ENCODE peak calls at places on chromosomes 13 and 19, in ten cellular contexts. One of them, this sample, is unnamed.

GRCh38 chr19:12880551-12881171 is 588 bp downstream of the DNASE2 start:
- DNase-seq in cardiac muscle cell: peak
- DNase-seq in tibial artery: peak
- DNase-seq in cardiac fibroblast: peak
- DNase-seq in A549: no peak
- DNase-seq in fibroblast of lung: peak
- DNase-seq in psoas muscle: peak
- DNase-seq in ovary: no peak
- DNase-seq in AG10803: no peak
- DNase-seq in body of pancreas: peak
- DNase-seq in this sample: peak

GRCh38 chr13:43785681-43786471 is 896 bp downstream of the ENOX1 start:
- DNase-seq in cardiac muscle cell: peak
- DNase-seq in tibial artery: peak
- DNase-seq in cardiac fibroblast: peak
- DNase-seq in A549: peak
- DNase-seq in fibroblast of lung: peak
- DNase-seq in psoas muscle: peak
- DNase-seq in ovary: peak
- DNase-seq in AG10803: peak
- DNase-seq in body of pancreas: peak
- DNase-seq in this sample: peak

GRCh38 chr13:111388851-111389500 is 68.5 kb downstream of the TEX29 start:
- DNase-seq in cardiac muscle cell: no peak
- DNase-seq in tibial artery: peak
- DNase-seq in cardiac fibroblast: no peak
- DNase-seq in A549: no peak
- DNase-seq in fibroblast of lung: no peak
- DNase-seq in psoas muscle: no peak
- DNase-seq in ovary: no peak
- DNase-seq in AG10803: no peak
- DNase-seq in body of pancreas: no peak
- DNase-seq in this sample: no peak

GRCh38 chr19:7489609-7490044 is 792 bp upstream of the PEX11G start:
- DNase-seq in cardiac muscle cell: no peak
- DNase-seq in tibial artery: no peak
- DNase-seq in cardiac fibroblast: no peak
- DNase-seq in A549: no peak
- DNase-seq in fibroblast of lung: no peak
- DNase-seq in psoas muscle: no peak
- DNase-seq in ovary: no peak
- DNase-seq in AG10803: no peak
- DNase-seq in body of pancreas: no peak
- DNase-seq in this sample: no peak

GRCh38 chr13:19586904-19587634 is 25.7 kb upstream of the TPTE2 start:
- DNase-seq in cardiac muscle cell: peak
- DNase-seq in tibial artery: no peak
- DNase-seq in cardiac fibroblast: peak
- DNase-seq in A549: no peak
- DNase-seq in fibroblast of lung: peak
- DNase-seq in psoas muscle: peak
- DNase-seq in ovary: no peak
- DNase-seq in AG10803: peak
- DNase-seq in body of pancreas: peak
- DNase-seq in this sample: peak

GRCh38 chr19:21698215-21698614 is 69.2 kb downstream of the ZNF100 start:
- DNase-seq in cardiac muscle cell: peak
- DNase-seq in tibial artery: no peak
- DNase-seq in cardiac fibroblast: peak
- DNase-seq in A549: no peak
- DNase-seq in fibroblast of lung: peak
- DNase-seq in psoas muscle: no peak
- DNase-seq in ovary: no peak
- DNase-seq in AG10803: peak
- DNase-seq in body of pancreas: no peak
- DNase-seq in this sample: peak

GRCh38 chr13:59250276-59250990 is 913.3 kb downstream of the DIAPH3 start:
- DNase-seq in cardiac muscle cell: no peak
- DNase-seq in tibial artery: no peak
- DNase-seq in cardiac fibroblast: no peak
- DNase-seq in A549: no peak
- DNase-seq in fibroblast of lung: no peak
- DNase-seq in psoas muscle: no peak
- DNase-seq in ovary: no peak
- DNase-seq in AG10803: no peak
- DNase-seq in body of pancreas: no peak
- DNase-seq in this sample: no peak

GRCh38 chr19:19033176-19033425 is 216 bp downstream of the SUGP2 start:
- DNase-seq in cardiac muscle cell: no peak
- DNase-seq in tibial artery: no peak
- DNase-seq in cardiac fibroblast: no peak
- DNase-seq in A549: no peak
- DNase-seq in fibroblast of lung: no peak
- DNase-seq in psoas muscle: no peak
- DNase-seq in ovary: no peak
- DNase-seq in AG10803: no peak
- DNase-seq in body of pancreas: no peak
- DNase-seq in this sample: no peak

GRCh38 chr13:97945792-97946419 is 7.6 kb upstream of the IPO5 start:
- DNase-seq in cardiac muscle cell: no peak
- DNase-seq in tibial artery: no peak
- DNase-seq in cardiac fibroblast: peak
- DNase-seq in A549: no peak
- DNase-seq in fibroblast of lung: no peak
- DNase-seq in psoas muscle: no peak
- DNase-seq in ovary: no peak
- DNase-seq in AG10803: peak
- DNase-seq in body of pancreas: no peak
- DNase-seq in this sample: no peak

GRCh38 chr19:57241181-57241580 is 749 bp downstream of the ZNF805 start:
- DNase-seq in cardiac muscle cell: peak
- DNase-seq in tibial artery: no peak
- DNase-seq in cardiac fibroblast: peak
- DNase-seq in A549: peak
- DNase-seq in fibroblast of lung: peak
- DNase-seq in psoas muscle: no peak
- DNase-seq in ovary: no peak
- DNase-seq in AG10803: peak
- DNase-seq in body of pancreas: no peak
- DNase-seq in this sample: peak

GRCh38 chr19:57239982-57240310 is 486 bp upstream of the ZNF805 start:
- DNase-seq in cardiac muscle cell: peak
- DNase-seq in tibial artery: peak
- DNase-seq in cardiac fibroblast: no peak
- DNase-seq in A549: no peak
- DNase-seq in fibroblast of lung: peak
- DNase-seq in psoas muscle: no peak
- DNase-seq in ovary: no peak
- DNase-seq in AG10803: no peak
- DNase-seq in body of pancreas: no peak
- DNase-seq in this sample: peak

GRCh38 chr19:57242821-57243220 is 2.4 kb downstream of the ZNF805 start:
- DNase-seq in cardiac muscle cell: no peak
- DNase-seq in tibial artery: no peak
- DNase-seq in cardiac fibroblast: no peak
- DNase-seq in A549: no peak
- DNase-seq in fibroblast of lung: no peak
- DNase-seq in psoas muscle: no peak
- DNase-seq in ovary: no peak
- DNase-seq in AG10803: no peak
- DNase-seq in body of pancreas: no peak
- DNase-seq in this sample: no peak

GRCh38 chr19:57244513-57244912 is 4.1 kb downstream of the ZNF805 start:
- DNase-seq in cardiac muscle cell: no peak
- DNase-seq in tibial artery: no peak
- DNase-seq in cardiac fibroblast: no peak
- DNase-seq in A549: no peak
- DNase-seq in fibroblast of lung: no peak
- DNase-seq in psoas muscle: no peak
- DNase-seq in ovary: no peak
- DNase-seq in AG10803: no peak
- DNase-seq in body of pancreas: no peak
- DNase-seq in this sample: no peak

GRCh38 chr19:57240311-57241090 is at the start of gene ZNF805:
- DNase-seq in cardiac muscle cell: peak
- DNase-seq in tibial artery: peak
- DNase-seq in cardiac fibroblast: peak
- DNase-seq in A549: peak
- DNase-seq in fibroblast of lung: peak
- DNase-seq in psoas muscle: peak
- DNase-seq in ovary: peak
- DNase-seq in AG10803: peak
- DNase-seq in body of pancreas: peak
- DNase-seq in this sample: peak
- TF ChIP-seq CTCF in cardiac muscle cell: no peak
- TF ChIP-seq CTCF in tibial artery: peak
- TF ChIP-seq CTCF in cardiac fibroblast: peak
- TF ChIP-seq CTCF in A549: no peak
- TF ChIP-seq CTCF in fibroblast of lung: no peak
- TF ChIP-seq CTCF in psoas muscle: peak
- TF ChIP-seq CTCF in ovary: peak
- TF ChIP-seq CTCF in AG10803: no peak
- TF ChIP-seq CTCF in body of pancreas: peak
- TF ChIP-seq CTCF in this sample: no peak

GRCh38 chr19:48397636-48398328 is 4.3 kb downstream of the GRIN2D start:
- DNase-seq in cardiac muscle cell: peak
- DNase-seq in tibial artery: no peak
- DNase-seq in cardiac fibroblast: peak
- DNase-seq in A549: no peak
- DNase-seq in fibroblast of lung: no peak
- DNase-seq in psoas muscle: no peak
- DNase-seq in ovary: no peak
- DNase-seq in AG10803: no peak
- DNase-seq in body of pancreas: no peak
- DNase-seq in this sample: no peak
- H3K4me3 ChIP-seq in cardiac muscle cell: peak
- H3K4me3 ChIP-seq in tibial artery: peak
- H3K4me3 ChIP-seq in cardiac fibroblast: peak
- H3K4me3 ChIP-seq in A549: peak
- H3K4me3 ChIP-seq in fibroblast of lung: peak
- H3K4me3 ChIP-seq in psoas muscle: peak
- H3K4me3 ChIP-seq in ovary: no peak
- H3K4me3 ChIP-seq in AG10803: peak
- H3K4me3 ChIP-seq in body of pancreas: no peak
- H3K4me3 ChIP-seq in this sample: peak

DNA sequence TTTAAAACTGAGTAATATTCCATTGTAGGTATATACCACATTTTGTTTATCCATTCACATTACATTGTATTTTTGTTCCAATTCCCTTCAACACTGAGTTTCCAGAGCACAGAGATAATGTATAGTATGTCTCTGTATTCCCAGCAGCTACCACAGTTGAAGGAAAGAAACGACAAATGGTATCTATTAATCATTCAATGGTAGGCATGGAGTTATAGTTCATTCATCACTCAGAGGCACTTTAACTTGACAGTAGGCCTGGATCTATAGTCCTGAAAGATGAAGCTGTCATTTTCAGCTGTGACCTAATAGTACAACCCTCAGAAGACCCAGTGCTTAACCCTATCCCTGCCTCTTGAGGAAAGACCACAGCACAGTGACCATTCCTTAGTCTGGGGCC is 163.0 kb upstream of the TMTC4 start:
- DNase-seq in cardiac muscle cell: no peak
- DNase-seq in tibial artery: no peak
- DNase-seq in cardiac fibroblast: no peak
- DNase-seq in A549: no peak
- DNase-seq in fibroblast of lung: no peak
- DNase-seq in psoas muscle: no peak
- DNase-seq in ovary: no peak
- DNase-seq in AG10803: no peak
- DNase-seq in body of pancreas: no peak
- DNase-seq in this sample: no peak
- TF ChIP-seq CTCF in cardiac muscle cell: no peak
- TF ChIP-seq CTCF in tibial artery: no peak
- TF ChIP-seq CTCF in cardiac fibroblast: no peak
- TF ChIP-seq CTCF in A549: no peak
- TF ChIP-seq CTCF in fibroblast of lung: no peak
- TF ChIP-seq CTCF in psoas muscle: no peak
- TF ChIP-seq CTCF in ovary: no peak
- TF ChIP-seq CTCF in AG10803: no peak
- TF ChIP-seq CTCF in body of pancreas: no peak
- TF ChIP-seq CTCF in this sample: no peak

GRCh38 chr13:48404952-48405351 is 8.0 kb downstream of the LPAR6 start:
- DNase-seq in cardiac muscle cell: no peak
- DNase-seq in tibial artery: no peak
- DNase-seq in cardiac fibroblast: no peak
- DNase-seq in A549: no peak
- DNase-seq in fibroblast of lung: no peak
- DNase-seq in psoas muscle: no peak
- DNase-seq in ovary: no peak
- DNase-seq in AG10803: peak
- DNase-seq in body of pancreas: no peak
- DNase-seq in this sample: peak

GRCh38 chr13:48402325-48402962 is 10.5 kb downstream of the LPAR6 start:
- DNase-seq in cardiac muscle cell: no peak
- DNase-seq in tibial artery: no peak
- DNase-seq in cardiac fibroblast: peak
- DNase-seq in A549: no peak
- DNase-seq in fibroblast of lung: no peak
- DNase-seq in psoas muscle: no peak
- DNase-seq in ovary: no peak
- DNase-seq in AG10803: no peak
- DNase-seq in body of pancreas: no peak
- DNase-seq in this sample: no peak

GRCh38 chr13:48403929-48404328 is 9.0 kb downstream of the LPAR6 start:
- DNase-seq in cardiac muscle cell: no peak
- DNase-seq in tibial artery: peak
- DNase-seq in cardiac fibroblast: no peak
- DNase-seq in A549: no peak
- DNase-seq in fibroblast of lung: no peak
- DNase-seq in psoas muscle: no peak
- DNase-seq in ovary: no peak
- DNase-seq in AG10803: no peak
- DNase-seq in body of pancreas: no peak
- DNase-seq in this sample: no peak

GRCh38 chr13:48401480-48401879 is 11.4 kb downstream of the LPAR6 start:
- DNase-seq in cardiac muscle cell: no peak
- DNase-seq in tibial artery: no peak
- DNase-seq in cardiac fibroblast: no peak
- DNase-seq in A549: no peak
- DNase-seq in fibroblast of lung: no peak
- DNase-seq in psoas muscle: no peak
- DNase-seq in ovary: no peak
- DNase-seq in AG10803: peak
- DNase-seq in body of pancreas: no peak
- DNase-seq in this sample: peak

DNA sequence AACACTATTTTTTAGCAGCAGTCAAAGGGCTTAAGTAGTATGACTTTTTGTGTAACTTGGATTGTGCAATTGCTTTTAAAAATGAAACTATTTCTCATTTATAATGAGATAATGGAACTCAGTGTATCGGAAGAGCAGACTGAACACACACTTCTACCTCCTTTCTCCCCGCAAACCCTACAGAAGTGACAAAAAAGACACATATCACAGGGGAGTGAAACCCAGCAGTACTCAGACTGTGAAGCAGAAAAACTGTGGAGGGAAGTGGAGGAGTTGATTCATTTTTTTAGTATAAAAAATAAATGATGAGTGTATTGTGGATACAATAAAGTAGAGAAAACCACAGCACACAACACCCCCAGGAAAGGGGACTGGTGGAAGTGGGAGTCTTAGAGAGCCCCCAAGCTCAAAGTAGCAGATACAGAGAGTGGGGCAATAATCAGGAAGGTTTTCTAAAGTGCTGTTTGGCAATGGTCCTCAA is 9.7 kb downstream of the LPAR6 start:
- DNase-seq in cardiac muscle cell: peak
- DNase-seq in tibial artery: no peak
- DNase-seq in cardiac fibroblast: peak
- DNase-seq in A549: no peak
- DNase-seq in fibroblast of lung: peak
- DNase-seq in psoas muscle: no peak
- DNase-seq in ovary: no peak
- DNase-seq in AG10803: peak
- DNase-seq in body of pancreas: no peak
- DNase-seq in this sample: peak
- H3K4me3 ChIP-seq in cardiac muscle cell: no peak
- H3K4me3 ChIP-seq in tibial artery: peak
- H3K4me3 ChIP-seq in cardiac fibroblast: no peak
- H3K4me3 ChIP-seq in A549: no peak
- H3K4me3 ChIP-seq in fibroblast of lung: peak
- H3K4me3 ChIP-seq in psoas muscle: peak
- H3K4me3 ChIP-seq in ovary: no peak
- H3K4me3 ChIP-seq in AG10803: peak
- H3K4me3 ChIP-seq in body of pancreas: no peak
- H3K4me3 ChIP-seq in this sample: no peak